ENCODE peak calls at places on chromosomes 11 and 22, in six cellular contexts. F is stimulated activated effector memory CD8-positive, alpha-beta T cell treated with anti-CD3 and anti-CD28 coated beads, Interleukin-12 subunit alpha, Interleukin-12 subunit beta, amount 100 ng/mL, for 72 hours; P is activated CD8-positive, alpha-beta T cell treated with anti-CD3 and anti-CD28 coated beads for 36 hours; I is activated T-cell treated with anti-CD3 and anti-CD28 coated beads, Interleukin-2, amount 50 U/mL, for 1 hour; G is stimulated activated CD8-positive, alpha-beta memory T cell treated with anti-CD3 and anti-CD28 coated beads, Interleukin-15, amount 100 ng/mL, for 1 hour; S is BJ. T is an unnamed sample.

GRCh38 chr11:130979386-130979972 is 63.2 kb upstream of the SNX19 start:
- DNase-seq in F (no peak), P (no peak), I (no peak), G (no peak), S (no peak), T (no peak)

GRCh38 chr11:119085523-119085878 is 820 bp downstream of the HMBS start:
- DNase-seq in F (no peak), P (peak; percentile 75), I (no peak), G (no peak), S (no peak), T (peak; percentile 79)

GRCh38 chr11:124209824-124210357 is 26.7 kb downstream of the OR10D3 start:
- DNase-seq in F (no peak), P (no peak), I (no peak), G (no peak), S (no peak), T (no peak)

GRCh38 chr11:68843052-68843561 is 1.4 kb upstream of the CPT1A start:
- DNase-seq in F (peak; percentile 4), P (peak; percentile 76), I (peak; percentile 50), G (peak; percentile 10), S (no peak), T (peak; percentile 82)

GRCh38 chr11:26719289-26719688 is 2.6 kb downstream of the SLC5A12 start:
- DNase-seq in F (no peak), P (no peak), I (no peak), G (no peak), S (no peak), T (no peak)

GRCh38 chr11:77705195-77705876 is 67.7 kb upstream of the CLNS1A start:
- DNase-seq in F (no peak), P (peak; percentile 60), I (no peak), G (no peak), S (no peak), T (no peak)

GRCh38 chr11:46675288-46675851 is 25.0 kb downstream of the ARHGAP1 start:
- DNase-seq in F (no peak), P (no peak), I (no peak), G (no peak), S (peak; percentile 26), T (no peak)

GRCh38 chr11:123251656-123252344 is 56.8 kb upstream of the CLMP start:
- DNase-seq in F (no peak), P (no peak), I (no peak), G (no peak), S (no peak), T (no peak)

GRCh38 chr11:46334211-46334610 is 13.1 kb upstream of the DGKZ start:
- DNase-seq in F (no peak), P (no peak), I (no peak), G (no peak), S (no peak), T (no peak)

GRCh38 chr11:8577791-8578581 is 16.0 kb downstream of the STK33 start:
- DNase-seq in F (no peak), P (no peak), I (no peak), G (no peak), S (no peak), T (no peak)

GRCh38 chr22:23068832-23069385 is 1.4 kb upstream of the GNAZ start:
- DNase-seq in F (no peak), P (no peak), I (peak; percentile 16), G (no peak), S (no peak), T (peak; percentile 50)

T was measured in activated effector memory CD4-positive, alpha-beta T cell treated with anti-CD3 and anti-CD28 coated beads, Interleukin-2, amount 50 U/mL, for 16 hours.